ENCODE peak calls at places on chromosomes 4 and X, in nine cellular contexts. Q, C, U, L, R, M, K, P and J are unnamed samples.

GRCh38 chr4:9781343-9782135 is at the start of gene DRD5:
- DNase-seq in U (no peak), M (no peak), R (no peak), C (no peak), Q (no peak), K (no peak), L (no peak), P (peak; percentile 76), J (no peak)

GRCh38 chrX:123339201-123339905 is 155.3 kb downstream of the GRIA3 start:
- DNase-seq in Q (no peak), C (peak; percentile 15), P (no peak), L (no peak), R (no peak), K (no peak), U (no peak), M (no peak), J (no peak)

GRCh38 chr4:1465173-1466033 is 59.2 kb upstream of the NKX1-1 start:
- DNase-seq in U (no peak), M (no peak), L (no peak), R (no peak), K (no peak), C (no peak), Q (no peak), P (no peak), J (no peak)

GRCh38 chrX:97400492-97400891 is 516.8 kb downstream of the RPA4 start:
- DNase-seq in L (no peak), R (no peak), M (no peak), K (no peak), P (no peak), U (no peak), Q (no peak), C (no peak), J (no peak)

GRCh38 chr4:87410157-87410556 is 12.2 kb upstream of the NUDT9 start:
- DNase-seq in Q (no peak), C (no peak), M (no peak), R (no peak), L (no peak), P (no peak), K (no peak), U (no peak), J (no peak)

GRCh38 chr4:118224239-118224829 is 128.5 kb downstream of the PRSS12 start:
- DNase-seq in R (peak; percentile 61), L (peak; percentile 1), Q (peak; percentile 2), P (peak; percentile 73), M (peak; percentile 73), K (no peak), C (peak; percentile 38), U (peak; percentile 56), J (peak; percentile 70)

GRCh38 chr4:155578726-155579385 is 87.8 kb upstream of the GUCY1A1 start:
- DNase-seq in P (peak; percentile 27), Q (no peak), C (no peak), U (peak; percentile 79), K (no peak), L (no peak), R (no peak), M (no peak), J (no peak)

GRCh38 chr4:118682928-118683327 is 2.3 kb upstream of the METTL14 start:
- DNase-seq in M (no peak), Q (no peak), R (peak; percentile 30), L (no peak), P (peak; percentile 15), U (peak; percentile 17), K (no peak), C (no peak), J (peak; percentile 25)

GRCh38 chrX:103780701-103781402 is 4.2 kb downstream of the PLP1 start:
- DNase-seq in M (peak; percentile 93), P (no peak), U (no peak), R (no peak), K (no peak), Q (no peak), L (no peak), C (no peak), J (no peak)

GRCh38 chr4:46886711-46887110 is 22.3 kb downstream of the COX7B2 start:
- DNase-seq in K (no peak), Q (no peak), L (no peak), C (no peak), U (peak; percentile 13), P (peak; percentile 13), M (no peak), R (peak; percentile 6), J (peak; percentile 3)

GRCh38 chr4:185933078-185933581 is 121.1 kb upstream of the SORBS2 start:
- DNase-seq in R (no peak), P (no peak), K (no peak), Q (no peak), C (no peak), L (no peak), U (peak; percentile 71), M (no peak), J (no peak)

GRCh38 chr4:77120888-77121508 is 36.0 kb upstream of the CCNG2 start:
- DNase-seq in C (no peak), K (no peak), R (no peak), Q (no peak), U (no peak), M (no peak), P (no peak), L (no peak), J (no peak)

GRCh38 chr4:83558693-83559092 is 22.8 kb downstream of the GPAT3 start:
- DNase-seq in L (no peak), P (no peak), M (no peak), U (peak; percentile 21), K (no peak), Q (no peak), C (no peak), R (no peak), J (no peak)

GRCh38 chr4:100633269-100633668 is 115.4 kb upstream of the EMCN start:
- DNase-seq in C (no peak), R (no peak), Q (no peak), M (no peak), L (no peak), U (no peak), K (no peak), P (no peak), J (no peak)

GRCh38 chr4:139745111-139745639 is 79.6 kb downstream of the MGST2 start:
- DNase-seq in U (no peak), K (no peak), P (no peak), L (no peak), C (no peak), M (no peak), R (no peak), Q (no peak), J (no peak)

GRCh38 chr4:7422098-7422897 is 12.4 kb downstream of the PSAPL1 start:
- DNase-seq in L (no peak), M (no peak), P (no peak), C (no peak), U (no peak), K (no peak), Q (no peak), R (no peak), J (no peak)

GRCh38 chrX:20378291-20378920 is 111.7 kb upstream of the RPS6KA3 start:
- DNase-seq in L (no peak), M (no peak), P (no peak), C (no peak), R (peak; percentile 2), U (peak; percentile 67), Q (no peak), K (no peak), J (peak; percentile 63)

GRCh38 chr4:55364691-55365346 is 18.8 kb downstream of the SRD5A3 start:
- DNase-seq in R (no peak), Q (no peak), L (no peak), K (no peak), U (no peak), C (no peak), P (no peak), M (peak; percentile 95), J (no peak)

GRCh38 chrX:154805696-154806091 is 409 bp upstream of the MPP1 start:
- DNase-seq in Q (no peak), P (no peak), U (no peak), M (no peak), K (no peak), C (no peak), L (no peak), R (peak; percentile 44), J (no peak)

GRCh38 chr4:69546121-69546520 is 50.4 kb upstream of the UGT2B4 start:
- DNase-seq in R (peak; percentile 18), C (no peak), M (no peak), L (no peak), U (peak; percentile 21), P (peak; percentile 7), Q (no peak), K (no peak), J (no peak)

GRCh38 chr4:73661646-73662119 is 41.4 kb upstream of the RASSF6 start:
- DNase-seq in M (no peak), R (peak; percentile 51), P (no peak), U (peak; percentile 88), K (no peak), Q (no peak), C (peak; percentile 72), L (no peak), J (no peak)

GRCh38 chr4:41957634-41958033 is 22.4 kb downstream of the TMEM33 start:
- DNase-seq in P (peak; percentile 56), C (no peak), M (no peak), L (no peak), U (peak; percentile 31), R (peak; percentile 25), Q (no peak), K (no peak), J (peak; percentile 6)

GRCh38 chr4:173866289-173866688 is 336.3 kb upstream of the HAND2 start:
- DNase-seq in K (no peak), M (no peak), Q (no peak), L (no peak), U (no peak), C (no peak), P (no peak), R (no peak), J (no peak)

GRCh38 chrX:109732780-109733657 is at the start of gene ACSL4:
- DNase-seq in K (peak; percentile 65), Q (peak; percentile 32), P (peak; percentile 94), R (peak; percentile 73), U (peak; percentile 30), L (peak; percentile 53), C (peak; percentile 59), M (peak; percentile 74), J (peak; percentile 76)

GRCh38 chrX:118221257-118221656 is 104.6 kb upstream of the KLHL13 start:
- DNase-seq in L (no peak), P (no peak), C (no peak), Q (no peak), U (no peak), M (no peak), K (no peak), R (no peak), J (no peak)

GRCh38 chrX:129982300-129983246 is at the start of gene BCORL1:
- DNase-seq in M (peak; percentile 87), P (peak; percentile 97), K (peak; percentile 80), L (peak; percentile 86), Q (peak; percentile 91), R (peak; percentile 94), C (peak; percentile 84), U (peak; percentile 57), J (peak; percentile 85)

GRCh38 chr4:41125558-41126311 is 88.6 kb downstream of the APBB2 start:
- DNase-seq in L (no peak), R (no peak), Q (no peak), K (no peak), U (no peak), C (no peak), M (no peak), P (peak; percentile 20), J (no peak)

GRCh38 chr4:106287353-106287969 is 28.5 kb downstream of the TBCK start:
- DNase-seq in L (no peak), Q (peak; percentile 12), C (no peak), R (peak; percentile 2), U (peak; percentile 4), K (peak; percentile 10), P (peak; percentile 78), M (no peak), J (no peak)

GRCh38 chr4:2270341-2271165 is 8.6 kb upstream of the MXD4 start:
- DNase-seq in R (no peak), L (no peak), Q (no peak), U (no peak), P (no peak), M (no peak), C (no peak), K (no peak), J (no peak)

GRCh38 chr4:24917076-24917856 is 4.4 kb upstream of the CCDC149 start:
- DNase-seq in L (no peak), U (no peak), K (no peak), R (no peak), C (no peak), P (no peak), M (no peak), Q (no peak), J (no peak)

GRCh38 chrX:132940727-132941162 is 17.7 kb downstream of the HS6ST2 start:
- DNase-seq in C (no peak), L (no peak), R (peak; percentile 15), K (no peak), Q (no peak), P (no peak), U (no peak), M (no peak), J (peak; percentile 22)